ENCODE peak calls at places on chromosome 1, in six cellular contexts. N is tibial nerve, Q is heart left ventricle, Z is stomach, K is transverse colon, F is endodermal cell. V is an unnamed sample.
A peak's percentile ranks its signal among the peaks of the same experiment; 100 is the strongest.

GRCh38 chr1:55531644-55532043 is 316.5 kb upstream of the USP24 start:
- DNase-seq in N (no peak), Q (no peak), Z (no peak), K (no peak), F (no peak), V (no peak)

GRCh38 chr1:180267761-180268555 is 37.9 kb downstream of the LHX4 start:
- DNase-seq in N (no peak), Q (peak; percentile 16), Z (no peak), K (no peak), F (peak; percentile 26), V (no peak)

GRCh38 chr1:12161662-12162458 is 4.9 kb upstream of the TNFRSF1B start:
- DNase-seq in N (peak; percentile 67), Q (peak; percentile 92), Z (peak; percentile 93), K (peak; percentile 86), F (peak; percentile 77), V (peak; percentile 93)

GRCh38 chr1:202942431-202942830 is 15.4 kb upstream of the KLHL12 start:
- DNase-seq in N (no peak), Q (no peak), Z (no peak), K (no peak), F (no peak), V (no peak)

GRCh38 chr1:152313319-152313801 is 11.7 kb downstream of the FLG start:
- DNase-seq in N (no peak), Q (no peak), Z (no peak), K (no peak), F (no peak), V (no peak)

GRCh38 chr1:59485949-59486348 is 189.1 kb downstream of the FGGY start:
- DNase-seq in N (no peak), Q (no peak), Z (no peak), K (no peak), F (no peak), V (no peak)

GRCh38 chr1:58783090-58783992 is 506 bp downstream of the JUN start:
- DNase-seq in N (peak; percentile 37), Q (peak; percentile 59), Z (peak; percentile 63), K (peak; percentile 66), F (peak; percentile 78), V (peak; percentile 82)

GRCh38 chr1:163035791-163036249 is 33.3 kb upstream of the RGS4 start:
- DNase-seq in N (no peak), Q (no peak), Z (no peak), K (no peak), F (no peak), V (no peak)

GRCh38 chr1:208456487-208456886 is 212.3 kb upstream of the PLXNA2 start:
- DNase-seq in N (no peak), Q (no peak), Z (no peak), K (no peak), F (no peak), V (no peak)

GRCh38 chr1:157092831-157093230 is 6.8 kb downstream of the ETV3L start:
- DNase-seq in N (no peak), Q (peak; percentile 65), Z (peak; percentile 31), K (no peak), F (no peak), V (no peak)

GRCh38 chr1:89356658-89357400 is 7.0 kb upstream of the GBP6 start:
- DNase-seq in N (no peak), Q (no peak), Z (no peak), K (no peak), F (no peak), V (no peak)

GRCh38 chr1:64061430-64062104 is 141.9 kb upstream of the UBE2U start:
- DNase-seq in N (no peak), Q (no peak), Z (no peak), K (no peak), F (peak; percentile 81), V (no peak)

GRCh38 chr1:44227211-44227610 is 13.9 kb downstream of the DMAP1 start:
- DNase-seq in N (no peak), Q (no peak), Z (no peak), K (peak; percentile 43), F (no peak), V (no peak)

GRCh38 chr1:41108696-41109284 is 87.3 kb upstream of the SLFNL1 start:
- DNase-seq in N (no peak), Q (no peak), Z (no peak), K (no peak), F (no peak), V (peak; percentile 42)

GRCh38 chr1:3418600-3418999 is 35.9 kb upstream of the ARHGEF16 start:
- DNase-seq in N (no peak), Q (no peak), Z (peak; percentile 53), K (no peak), F (no peak), V (no peak)

GRCh38 chr1:45503462-45504360 is 3.6 kb downstream of the MMACHC start:
- DNase-seq in N (no peak), Q (no peak), Z (no peak), K (no peak), F (no peak), V (no peak)
- TF ChIP-seq CTCF in N (no peak), Q (no peak), Z (no peak), K (no peak), F (no peak), V (no peak)

GRCh38 chr1:16975211-16975610 is 5.2 kb downstream of the MFAP2 start:
- DNase-seq in N (no peak), Q (no peak), Z (no peak), K (no peak), F (no peak), V (peak; percentile 48)
- H3K27ac ChIP-seq in N (no peak overlapping the region), Q (no peak overlapping the region), Z (no peak overlapping the region), K (no peak overlapping the region), F (no peak overlapping the region), V (peak overlapping the region; percentile 86)

DNA sequence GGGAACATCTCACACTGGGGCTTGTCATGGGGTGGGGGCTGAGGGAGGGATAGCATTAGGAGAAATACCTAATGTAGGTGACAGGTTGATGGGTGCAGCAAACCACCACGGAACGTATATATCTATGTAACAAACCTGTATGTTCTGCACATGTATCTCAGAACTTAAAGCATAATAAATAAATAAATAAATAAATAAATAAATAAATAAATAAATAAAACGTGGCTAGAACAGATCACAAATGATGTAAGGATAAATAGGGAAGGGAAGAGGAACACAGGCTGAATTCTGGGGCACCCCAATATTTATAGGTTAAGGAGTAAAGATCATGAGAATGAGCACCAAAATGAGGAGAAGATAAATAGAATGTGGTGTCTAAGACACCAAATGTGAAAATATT is 592.2 kb downstream of the AMY1C start:
- DNase-seq in N (no peak), Q (no peak), Z (no peak), K (no peak), F (no peak), V (no peak)
- TF ChIP-seq CTCF in N (no peak), Q (no peak), Z (no peak), K (no peak), F (no peak), V (no peak)

DNA sequence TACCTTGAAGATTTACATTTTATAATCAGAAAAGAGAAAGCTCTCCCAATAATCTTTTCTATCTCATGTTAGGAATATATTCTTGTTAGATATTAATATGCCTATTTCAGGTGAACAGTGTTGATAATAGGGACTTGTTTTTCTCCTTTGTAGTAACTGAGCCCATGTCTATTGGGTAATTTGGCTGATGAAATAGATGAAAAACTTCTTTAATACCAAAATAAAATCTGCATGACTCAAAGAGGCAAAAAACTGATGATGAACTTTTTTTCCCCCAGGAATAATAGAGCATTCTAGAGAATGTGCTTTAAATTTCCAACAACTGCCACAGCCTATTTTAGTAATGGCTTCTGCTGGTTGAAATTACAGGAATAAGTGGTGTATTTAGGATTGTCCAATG is 178.9 kb upstream of the GREM2 start:
- DNase-seq in N (no peak), Q (no peak), Z (no peak), K (no peak), F (no peak), V (no peak)
- H3K27ac ChIP-seq in N (no peak overlapping the region), Q (no peak overlapping the region), Z (no peak overlapping the region), K (no peak overlapping the region), F (no peak overlapping the region), V (no peak overlapping the region)

GRCh38 chr1:78032964-78033796 is 12.6 kb upstream of the GIPC2 start:
- DNase-seq in N (no peak), Q (no peak), Z (no peak), K (no peak), F (no peak), V (no peak)
- TF ChIP-seq CTCF in N (no peak), Q (no peak), Z (no peak), K (no peak), F (no peak), V (no peak)

GRCh38 chr1:21955474-21956281 is 18.6 kb upstream of the HSPG2 start:
- DNase-seq in N (no peak), Q (no peak), Z (no peak), K (no peak), F (peak; percentile 67), V (no peak)

GRCh38 chr1:21961337-21961736 is 15.5 kb upstream of the CELA3B start:
- DNase-seq in N (no peak), Q (no peak), Z (no peak), K (no peak), F (no peak), V (no peak)

GRCh38 chr1:21952806-21953514 is 15.8 kb upstream of the HSPG2 start:
- DNase-seq in N (no peak), Q (no peak), Z (no peak), K (no peak), F (peak; percentile 71), V (no peak)

GRCh38 chr1:21955058-21955457 is 17.9 kb upstream of the HSPG2 start:
- DNase-seq in N (no peak), Q (peak; percentile 67), Z (no peak), K (no peak), F (no peak), V (peak; percentile 77)

DNA sequence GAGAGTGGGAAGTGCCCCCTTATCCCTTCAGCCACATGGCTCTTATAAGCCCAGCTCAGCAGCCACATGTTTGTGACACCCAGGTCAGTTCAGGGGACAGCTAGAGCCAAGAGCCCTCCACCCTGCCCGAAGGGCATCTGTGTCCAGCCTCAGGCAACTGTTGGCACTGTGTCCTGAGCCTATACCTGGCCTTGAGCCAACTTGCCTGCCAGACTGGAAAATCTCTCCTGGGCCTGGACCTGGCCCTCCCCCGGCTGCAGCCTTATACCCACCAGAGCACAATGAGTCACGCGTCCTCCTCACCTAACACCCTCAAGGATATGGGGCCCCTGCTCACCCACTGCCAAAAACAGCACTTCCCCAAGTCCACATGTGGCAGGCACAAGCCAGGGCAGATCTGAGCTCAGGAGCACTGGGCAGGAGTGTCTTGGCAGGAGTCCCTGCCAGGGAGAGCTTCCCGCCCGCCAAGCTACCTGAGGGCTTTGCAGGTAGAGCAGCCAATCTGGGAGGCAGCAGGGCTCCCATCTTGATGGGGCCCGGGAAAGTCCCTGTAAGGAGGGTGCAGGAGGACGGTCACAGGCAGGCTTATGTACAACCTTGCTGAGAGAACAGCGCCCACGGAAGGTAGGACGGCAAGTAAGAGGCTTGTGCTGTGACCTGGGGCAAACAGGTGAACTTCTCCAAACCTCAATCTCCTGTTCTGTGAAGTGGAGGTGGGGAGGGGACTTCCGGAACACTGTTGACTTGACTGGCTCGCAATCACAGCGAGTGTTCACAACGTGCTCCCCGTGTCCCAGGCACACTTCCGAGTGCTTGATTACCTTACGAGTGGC is 19.8 kb upstream of the HSPG2 start:
- DNase-seq in N (no peak), Q (peak; percentile 65), Z (peak; percentile 89), K (peak; percentile 66), F (peak; percentile 63), V (peak; percentile 56)
- H3K27ac ChIP-seq in N (no peak overlapping the region), Q (peak overlapping the region; percentile 81), Z (peak overlapping the region; percentile 79), K (peak overlapping the region; percentile 77), F (no peak overlapping the region), V (peak overlapping the region; percentile 81)

DNA sequence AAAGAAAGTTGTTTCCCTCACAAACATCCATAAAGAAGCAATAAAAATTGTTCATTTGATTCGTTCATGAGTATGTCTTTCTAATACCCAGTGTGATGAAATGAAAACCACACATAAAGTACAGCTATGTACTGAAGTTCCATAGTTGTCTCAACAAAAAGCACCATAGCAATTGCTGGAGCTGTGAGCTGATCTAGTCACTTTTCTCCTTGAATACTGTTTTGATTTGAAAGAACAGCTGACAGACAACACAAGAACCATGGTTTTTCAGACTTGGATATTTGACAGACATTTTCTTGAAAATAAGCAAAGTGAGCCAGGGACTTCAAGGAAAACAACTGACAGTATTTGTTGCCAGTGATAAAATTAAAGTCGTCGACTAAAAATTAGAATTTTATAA is 237.1 kb upstream of the PLD5 start:
- DNase-seq in N (no peak), Q (no peak), Z (no peak), K (no peak), F (no peak), V (no peak)
- TF ChIP-seq CTCF in N (no peak), Q (no peak), Z (no peak), K (no peak), F (no peak), V (no peak)

V was measured in tibial artery.